ENCODE peak calls at places on chromosomes 6 and 20, in nine cellular contexts. V is Right ventricle myocardium superior; G is nucleus accumbens; A is hypothalamus; R is astrocyte of the hippocampus; S is stimulated activated CD4-positive, alpha-beta T cell treated with anti-CD3 and anti-CD28 coated beads, Interleukin-1b, Interleukin-23, amount 100 ng/mL, for 1 hour; L is choroid plexus epithelial cell; U is NCI-H82; Z is NCI-H460. D is an unnamed sample.

GRCh38 chr20:48056218-48056617 is 270.9 kb upstream of the SULF2 start:
- DNase-seq in V (no peak), G (no peak), A (no peak), R (no peak), S (no peak), L (no peak), U (no peak), Z (no peak), D (no peak)

GRCh38 chr20:57224641-57225138 is 41.8 kb downstream of the BMP7 start:
- DNase-seq in V (no peak), G (no peak), A (no peak), R (peak; percentile 49), S (no peak), L (no peak), U (peak; percentile 99), Z (no peak), D (no peak)

GRCh38 chr6:1028744-1029143 is 283.2 kb upstream of the FOXQ1 start:
- DNase-seq in V (no peak), G (no peak), A (no peak), R (no peak), S (no peak), L (no peak), U (no peak), Z (no peak), D (no peak)

GRCh38 chr20:22744341-22745193 is 160.2 kb upstream of the FOXA2 start:
- DNase-seq in V (no peak), G (no peak), A (no peak), R (no peak), S (no peak), L (peak; percentile 43), U (no peak), Z (no peak), D (no peak)

GRCh38 chr20:5504061-5504739 is 187.4 kb upstream of the PROKR2 start:
- DNase-seq in V (peak; percentile 85), G (peak; percentile 39), A (peak; percentile 66), R (peak; percentile 75), S (no peak), L (peak; percentile 81), U (peak; percentile 35), Z (no peak), D (no peak)

GRCh38 chr6:13761361-13762036 is 49.9 kb upstream of the RANBP9 start:
- DNase-seq in V (no peak), G (no peak), A (no peak), R (peak; percentile 10), S (no peak), L (no peak), U (no peak), Z (no peak), D (no peak)

GRCh38 chr6:85961125-85961524 is 318.4 kb upstream of the SYNCRIP start:
- DNase-seq in V (no peak), G (no peak), A (no peak), R (no peak), S (no peak), L (no peak), U (no peak), Z (no peak), D (no peak)

GRCh38 chr6:27293436-27294152 is 18.5 kb downstream of the POM121L2 start:
- DNase-seq in V (no peak), G (no peak), A (no peak), R (peak; percentile 49), S (no peak), L (peak; percentile 74), U (peak; percentile 54), Z (peak; percentile 66), D (no peak)

D was measured in esophagus squamous epithelium.